ENCODE peak calls at places on chromosome 2, in five cellular contexts. K is NCI-H1092; H is activated T-helper 1 cell treated with anti-CD3 and anti-CD28 coated beads, Interleukin-2, amount 50 U/mL, for 16 hours; M is progenitor cell of endocrine pancreas; O is HAP-1. J is an unnamed sample.

GRCh38 chr2:176443941-176444340 is 174.7 kb downstream of the MTX2 start:
- DNase-seq in O (no peak), H (no peak), K (no peak), M (no peak), J (no peak)

GRCh38 chr2:113886479-113887383 is 3.2 kb upstream of the ACTR3 start:
- DNase-seq in O (no peak), H (no peak), M (no peak), K (no peak), J (no peak)

GRCh38 chr2:225002656-225003045 is 39.6 kb downstream of the DOCK10 start:
- DNase-seq in H (no peak), M (no peak), K (no peak), O (no peak), J (no peak)

GRCh38 chr2:112027767-112028166 is 27.3 kb upstream of the TMEM87B start:
- DNase-seq in H (no peak), M (no peak), K (no peak), O (no peak), J (no peak)

GRCh38 chr2:240764605-240765004 is 55.4 kb downstream of the KIF1A start:
- DNase-seq in O (no peak), H (no peak), M (no peak), K (no peak), J (no peak)

GRCh38 chr2:150880986-150881385 is 380.7 kb downstream of the RBM43 start:
- DNase-seq in H (no peak), M (no peak), K (no peak), O (no peak), J (no peak)

GRCh38 chr2:32688511-32688910 is 60.7 kb downstream of the TTC27 start:
- DNase-seq in M (no peak), H (no peak), O (no peak), K (no peak), J (no peak)

GRCh38 chr2:164542584-164543021 is 78.7 kb downstream of the GRB14 start:
- DNase-seq in H (no peak), M (no peak), O (no peak), K (peak), J (no peak)

GRCh38 chr2:37827911-37828411 is 97.1 kb upstream of the RMDN2 start:
- DNase-seq in K (no peak), H (no peak), M (no peak), O (no peak), J (peak)

GRCh38 chr2:198880986-198881385 is 576.8 kb downstream of the SATB2 start:
- DNase-seq in O (no peak), H (no peak), M (no peak), K (no peak), J (no peak)

GRCh38 chr2:215917953-215918620 is 95.3 kb downstream of the MREG start:
- DNase-seq in M (no peak), K (no peak), H (no peak), O (peak), J (no peak)

GRCh38 chr2:37679072-37679695 is 7.7 kb upstream of the CDC42EP3 start:
- DNase-seq in O (no peak), M (no peak), H (no peak), K (no peak), J (no peak)

GRCh38 chr2:229416116-229416694 is 145.1 kb upstream of the PID1 start:
- DNase-seq in K (no peak), H (no peak), M (no peak), O (no peak), J (no peak)

GRCh38 chr2:181305151-181306123 is 151.7 kb upstream of the ITGA4 start:
- DNase-seq in O (peak), K (no peak), M (no peak), H (no peak), J (no peak)

J was measured in NCI-H524.